ENCODE peak calls at places on chromosomes 7 and 10, in six cellular contexts. W, T, M, S, O and N are unnamed samples.

GRCh38 chr7:8423057-8423456 is 10.4 kb upstream of the NXPH1 start:
- DNase-seq in M (no peak), T (no peak), S (no peak), O (no peak), W (no peak), N (no peak)

GRCh38 chr7:89857767-89858166 is 296.5 kb upstream of the STEAP1 start:
- DNase-seq in T (no peak), S (no peak), M (no peak), O (no peak), W (no peak), N (no peak)

GRCh38 chr10:109956454-109957091 is 33.3 kb upstream of the XPNPEP1 start:
- DNase-seq in M (no peak), W (peak; percentile 67), S (no peak), O (no peak), T (no peak), N (no peak)

GRCh38 chr7:12490105-12490688 is 80.3 kb upstream of the SCIN start:
- DNase-seq in S (no peak), T (no peak), W (peak; percentile 38), O (no peak), M (no peak), N (no peak)

GRCh38 chr7:1227814-1228534 is 4.7 kb upstream of the UNCX start:
- DNase-seq in W (peak; percentile 81), M (no peak), T (no peak), O (no peak), S (no peak), N (no peak)

GRCh38 chr10:111137012-111137411 is 60.2 kb downstream of the ADRA2A start:
- DNase-seq in O (no peak), S (no peak), M (no peak), W (no peak), T (peak; percentile 31), N (no peak)

GRCh38 chr10:123665371-123666286 is 526 bp upstream of the GPR26 start:
- DNase-seq in M (no peak), T (no peak), S (no peak), O (no peak), W (no peak), N (no peak)

GRCh38 chr10:97140284-97140846 is 45.4 kb downstream of the SLIT1 start:
- DNase-seq in T (no peak), M (no peak), W (peak; percentile 98), O (no peak), S (no peak), N (no peak)

GRCh38 chr7:106430103-106430502 is 145.3 kb upstream of the NAMPT start:
- DNase-seq in S (no peak), M (no peak), O (no peak), W (no peak), T (no peak), N (no peak)

GRCh38 chr7:11430112-11430511 is 401.9 kb downstream of the THSD7A start:
- DNase-seq in O (no peak), T (no peak), W (peak; percentile 43), S (no peak), M (no peak), N (no peak)

GRCh38 chr10:36597921-36598320 is 527.5 kb upstream of the ANKRD30A start:
- DNase-seq in W (no peak), T (no peak), M (no peak), O (no peak), S (no peak), N (no peak)

GRCh38 chr7:47847207-47847606 is 101.1 kb downstream of the PKD1L1 start:
- DNase-seq in T (no peak), M (no peak), W (no peak), O (no peak), S (no peak), N (no peak)

GRCh38 chr10:18214692-18215563 is 74.7 kb downstream of the CACNB2 start:
- DNase-seq in S (peak; percentile 38), T (no peak), O (no peak), M (no peak), W (peak; percentile 37), N (no peak)

DNA sequence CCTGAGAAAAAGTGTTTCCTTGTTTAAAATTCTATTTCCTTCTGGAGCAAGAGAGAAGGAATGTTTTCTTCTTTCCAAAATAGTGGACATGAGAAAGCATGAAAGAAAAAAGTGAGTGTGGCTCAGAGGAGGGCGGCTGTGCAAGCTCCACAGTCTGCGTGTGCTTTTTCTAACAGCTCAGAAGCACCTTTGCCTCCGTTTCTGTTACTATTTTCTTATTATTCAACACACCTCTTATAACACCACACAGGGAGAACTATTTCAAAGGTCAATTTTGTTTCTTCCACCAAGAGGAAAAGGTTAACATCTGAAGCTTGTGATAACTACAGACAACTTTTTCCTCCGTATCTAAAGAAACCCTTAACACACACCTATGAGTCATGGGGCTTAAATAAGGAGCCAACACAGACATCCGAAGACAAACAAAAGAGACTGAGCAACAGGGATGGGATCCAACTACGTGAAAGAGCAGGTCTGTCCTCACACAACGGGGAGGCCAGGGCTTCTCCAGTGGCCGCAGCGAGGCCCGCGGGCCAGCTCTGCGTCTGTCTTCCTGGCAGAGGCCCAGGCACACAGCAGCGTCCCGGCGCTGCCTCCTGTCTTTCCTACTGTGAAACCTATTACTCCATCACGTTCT is 36.2 kb upstream of the NCAPG2 start:
- DNase-seq in T (peak; percentile 93), S (peak; percentile 53), M (no peak), W (peak; percentile 55), O (no peak), N (no peak)
- TF ChIP-seq POLR2A in T (no peak), S (no peak), M (no peak), W (no peak), O (no peak), N (no peak)

GRCh38 chr7:4745265-4745919 is 30.0 kb upstream of the AP5Z1 start:
- DNase-seq in S (no peak), T (no peak), O (no peak), W (no peak), M (no peak), N (no peak)

GRCh38 chr7:4742852-4743251 is 32.6 kb upstream of the AP5Z1 start:
- DNase-seq in W (no peak), T (no peak), O (no peak), S (peak; percentile 49), M (no peak), N (no peak)

GRCh38 chr7:4747013-4747412 is 28.4 kb upstream of the AP5Z1 start:
- DNase-seq in O (no peak), S (no peak), W (no peak), M (peak; percentile 48), T (no peak), N (no peak)

GRCh38 chr7:4745971-4746919 is 29.2 kb upstream of the AP5Z1 start:
- DNase-seq in T (no peak), W (peak; percentile 38), M (peak; percentile 43), O (no peak), S (peak; percentile 57), N (no peak)

GRCh38 chr7:4744391-4745264 is 30.8 kb upstream of the AP5Z1 start:
- DNase-seq in O (peak; percentile 98), W (no peak), T (peak; percentile 99), S (peak; percentile 100), M (peak; percentile 100), N (peak; percentile 98)
- TF ChIP-seq POLR2A in O (peak; percentile 79), W (no peak), T (peak; percentile 2), S (no peak), M (peak; percentile 21), N (no peak)

GRCh38 chr10:113337142-113337541 is 215.7 kb upstream of the HABP2 start:
- DNase-seq in M (no peak), T (no peak), S (no peak), W (no peak), O (no peak), N (no peak)

GRCh38 chr10:113336549-113337130 is 216.2 kb upstream of the HABP2 start:
- DNase-seq in S (no peak), W (no peak), T (no peak), O (no peak), M (no peak), N (no peak)

GRCh38 chr10:113345860-113346259 is 207.0 kb upstream of the HABP2 start:
- DNase-seq in W (no peak), O (no peak), M (no peak), T (no peak), S (no peak), N (no peak)

GRCh38 chr10:113340255-113340654 is 212.6 kb upstream of the HABP2 start:
- DNase-seq in O (no peak), S (no peak), W (no peak), M (no peak), T (no peak), N (no peak)

GRCh38 chr10:113341138-113341537 is 211.7 kb upstream of the HABP2 start:
- DNase-seq in M (no peak), W (no peak), O (no peak), S (no peak), T (no peak), N (no peak)
- TF ChIP-seq POLR2A in M (no peak), W (no peak), O (no peak), S (no peak), T (no peak), N (no peak)

GRCh38 chr7:22121702-22122474 is 176.2 kb upstream of the CDCA7L start:
- DNase-seq in O (no peak), T (no peak), W (peak; percentile 25), M (peak; percentile 35), S (peak; percentile 26), N (no peak)
- TF ChIP-seq POLR2A in O (peak; percentile 33), T (no peak), W (no peak), M (no peak), S (no peak), N (no peak)

GRCh38 chr7:97573065-97573464 is 158.8 kb upstream of the TAC1 start:
- DNase-seq in T (no peak), M (no peak), O (no peak), S (no peak), W (no peak), N (no peak)
- TF ChIP-seq POLR2A in T (no peak), M (no peak), O (no peak), S (no peak), W (no peak), N (no peak)

GRCh38 chr10:132395704-132396494 is 1.1 kb upstream of the PWWP2B start:
- DNase-seq in T (no peak), W (no peak), M (peak; percentile 89), O (peak; percentile 72), S (peak; percentile 89), N (no peak)
- TF ChIP-seq POLR2A in T (no peak), W (no peak), M (peak; percentile 62), O (peak; percentile 79), S (no peak), N (no peak)